ENCODE peak calls at places on chromosomes 11 and 22, in seven cellular contexts. O, I, C, H, K, W and E are unnamed samples. For H3K4me1 and H3K27me3, the result is how much of the 10 kb centered on the place peaks cover.

GRCh38 chr11:103257360-103257759 is 148.1 kb downstream of the DYNC2H1 start:
- DNase-seq in O (no peak), I (peak), C (no peak), H (no peak), K (peak), W (peak), E (peak)

GRCh38 chr22:24703101-24703500 is 71.4 kb downstream of the PIWIL3 start:
- DNase-seq in O (no peak), I (no peak), C (no peak), H (no peak), K (peak), W (no peak), E (no peak)

GRCh38 chr11:32436751-32437405 is 1.5 kb upstream of the WT1 start:
- DNase-seq in O (no peak), I (no peak), C (peak), H (no peak), K (no peak), W (no peak), E (no peak)

GRCh38 chr11:121321614-121322243 is 29.2 kb downstream of the SC5D start:
- DNase-seq in O (peak), I (peak), C (no peak), H (peak), K (peak), W (peak), E (peak)

GRCh38 chr11:10878408-10879214 is 20.8 kb upstream of the ZBED5 start:
- DNase-seq in O (peak), I (peak), C (no peak), H (no peak), K (peak), W (peak), E (no peak)

GRCh38 chr11:123062892-123063395 is 1.0 kb upstream of the HSPA8 start:
- DNase-seq in O (no peak), I (peak), C (no peak), H (no peak), K (peak), W (peak), E (no peak)

GRCh38 chr22:43000441-43001175 is 14.3 kb downstream of the PACSIN2 start:
- DNase-seq in O (no peak), I (no peak), C (no peak), H (no peak), K (peak), W (no peak), E (no peak)

GRCh38 chr11:47186076-47186936 is at the start of gene PACSIN3:
- DNase-seq in O (peak), I (no peak), C (no peak), H (no peak), K (peak), W (peak), E (no peak)

DNA sequence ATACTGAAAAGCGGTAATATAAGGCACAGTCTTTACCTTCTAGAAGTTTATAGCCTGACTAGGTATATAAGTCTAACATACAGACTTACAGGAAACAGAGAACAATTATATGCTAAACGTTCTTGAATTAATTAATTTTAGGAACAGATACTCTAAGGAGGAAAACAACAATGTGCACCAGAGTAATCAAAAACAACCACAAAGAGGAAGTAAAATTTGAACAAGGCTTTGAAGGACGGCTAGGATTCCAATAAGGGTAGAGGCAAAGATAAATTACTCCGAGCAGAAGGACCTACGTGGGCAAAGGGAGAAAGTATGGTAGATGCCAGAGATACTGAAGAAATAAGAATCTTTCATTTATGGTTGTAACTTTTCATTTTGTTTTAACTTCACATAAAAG is 54.4 kb downstream of the ENTHD1 start:
- DNase-seq in O (no peak), I (no peak), C (no peak), H (no peak), K (no peak), W (no peak), E (no peak)
- H3K4me3 ChIP-seq in O (no peak), I (no peak), C (no peak), H (no peak), K (no peak), W (no peak), E (no peak)

DNA sequence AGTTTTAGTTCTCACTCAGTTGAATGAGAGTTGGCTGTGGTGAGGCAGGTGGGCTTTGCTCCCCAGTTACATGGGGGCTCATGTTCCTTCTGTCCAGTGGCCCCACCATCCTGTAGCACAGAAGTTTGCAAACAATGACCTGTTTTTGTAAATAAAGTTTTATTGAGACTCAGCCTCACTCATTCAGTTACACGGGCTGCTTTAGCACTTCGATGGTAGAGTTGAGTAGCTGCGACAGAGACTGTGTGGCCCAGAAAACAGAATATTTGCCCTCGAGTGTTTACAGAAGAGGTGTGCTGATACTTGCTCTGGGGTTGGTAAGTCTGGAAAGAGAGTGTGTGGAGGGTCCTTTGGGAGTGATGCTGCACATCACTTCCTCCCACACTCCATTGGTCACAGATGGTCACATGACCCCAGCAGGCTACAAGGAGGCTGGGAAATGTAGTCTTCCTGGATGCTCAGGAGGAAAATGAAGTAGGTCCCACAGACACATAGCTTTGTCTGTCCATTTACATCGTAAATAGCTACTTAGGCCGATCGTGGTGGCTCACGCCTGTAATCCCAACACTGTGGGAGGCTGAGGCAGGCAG is 34.6 kb downstream of the IFT27 start:
- DNase-seq in O (no peak), I (peak), C (no peak), H (no peak), K (no peak), W (peak), E (peak)
- H3K4me1 ChIP-seq in O (under half), I (under half), C (under half), H (under half), K (under half), W (under half), E (under half)

GRCh38 chr22:22681221-22681739 is 36.9 kb downstream of the GGTLC2 start:
- DNase-seq in O (no peak), I (no peak), C (no peak), H (no peak), K (peak), W (no peak), E (no peak)

GRCh38 chr22:22683668-22684361 is 39.4 kb downstream of the GGTLC2 start:
- DNase-seq in O (no peak), I (no peak), C (no peak), H (no peak), K (no peak), W (no peak), E (no peak)

GRCh38 chr22:22682807-22683667 is 38.6 kb downstream of the GGTLC2 start:
- DNase-seq in O (no peak), I (no peak), C (no peak), H (no peak), K (peak), W (no peak), E (no peak)

GRCh38 chr22:22684605-22685561 is 40.5 kb downstream of the GGTLC2 start:
- DNase-seq in O (no peak), I (no peak), C (peak), H (no peak), K (peak), W (no peak), E (no peak)

GRCh38 chr22:22682196-22682595 is 37.8 kb downstream of the GGTLC2 start:
- DNase-seq in O (no peak), I (no peak), C (no peak), H (no peak), K (no peak), W (no peak), E (no peak)
- H3K27me3 ChIP-seq in O (under half), I (half or more), C (under half), H (under half), K (under half), W (under half), E (under half)

GRCh38 chr11:76671236-76671590 is 666 bp upstream of the LRRC32 start:
- DNase-seq in O (no peak), I (no peak), C (no peak), H (no peak), K (no peak), W (no peak), E (no peak)
- H3K4me3 ChIP-seq in O (peak), I (peak), C (peak), H (peak), K (no peak), W (peak), E (peak)

DNA sequence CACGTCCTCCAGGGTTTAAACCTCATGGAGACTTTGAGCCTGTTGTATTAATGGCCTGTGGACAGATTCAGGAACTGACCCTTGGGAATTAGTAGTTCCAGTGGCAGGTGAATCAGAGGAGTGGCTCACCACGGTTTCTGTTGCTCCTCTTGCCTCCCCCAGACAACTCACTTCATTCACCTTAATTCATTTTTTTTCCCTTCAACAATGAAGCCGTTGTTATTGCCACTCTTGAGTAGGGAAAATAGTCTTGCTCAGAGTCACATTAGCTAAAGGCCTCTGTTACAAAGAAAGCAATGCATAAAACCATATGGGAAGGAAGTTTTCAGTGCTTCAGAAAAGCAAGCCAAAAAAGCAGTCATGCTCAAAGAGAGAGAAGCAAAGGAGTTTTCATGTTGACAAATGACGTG is 22.6 kb downstream of the AMOTL1 start:
- DNase-seq in O (no peak), I (no peak), C (no peak), H (no peak), K (peak), W (no peak), E (no peak)
- H3K4me1 ChIP-seq in O (under half), I (under half), C (under half), H (under half), K (under half), W (half or more), E (under half)